ENCODE peak calls at places on chromosomes 12 and 14, in eight cellular contexts. F is tibial nerve; I is left ventricle myocardium inferior; W is CD8-positive, alpha-beta memory T cell; P is MM.1S; Y is PC-3; J is esophagus squamous epithelium; N is CD4-positive, alpha-beta memory T cell. M is an unnamed sample. For H3K4me1 and H3K9me3, the result is how much of the 10 kb centered on the place peaks cover.

GRCh38 chr12:3964404-3964803 is 91.2 kb upstream of the PARP11 start:
- DNase-seq in F (no peak), I (no peak), W (no peak), P (peak), Y (no peak), J (no peak), N (no peak), M (no peak)

GRCh38 chr14:102111101-102111500 is 24.3 kb upstream of the HSP90AA1 start:
- DNase-seq in F (no peak), I (no peak), W (no peak), P (no peak), Y (no peak), J (no peak), N (no peak), M (no peak)

GRCh38 chr12:27179399-27180214 is 64.5 kb upstream of the STK38L start:
- DNase-seq in F (no peak), I (no peak), W (no peak), P (peak), Y (peak), J (no peak), N (peak), M (peak)

GRCh38 chr12:105622220-105622619 is 291.7 kb downstream of the C12orf75 start:
- DNase-seq in F (no peak), I (no peak), W (no peak), P (no peak), Y (no peak), J (no peak), N (no peak), M (no peak)

GRCh38 chr14:55533960-55534359 is 46.0 kb upstream of the KTN1 start:
- DNase-seq in F (no peak), I (no peak), W (no peak), P (no peak), Y (no peak), J (no peak), N (no peak), M (no peak)

GRCh38 chr12:55725556-55725955 is 3.3 kb downstream of the CD63 start:
- DNase-seq in F (no peak), I (no peak), W (no peak), P (no peak), Y (no peak), J (no peak), N (no peak), M (no peak)

GRCh38 chr14:106294324-106294723 is 767.9 kb downstream of the TMEM121 start:
- DNase-seq in F (no peak), I (no peak), W (no peak), P (no peak), Y (no peak), J (no peak), N (no peak), M (no peak)

GRCh38 chr14:65281991-65282908 is 130.3 kb upstream of the FUT8 start:
- DNase-seq in F (no peak), I (no peak), W (peak), P (peak), Y (no peak), J (no peak), N (peak), M (no peak)

GRCh38 chr12:120866143-120866542 is 38.0 kb downstream of the SPPL3 start:
- DNase-seq in F (no peak), I (no peak), W (no peak), P (no peak), Y (no peak), J (no peak), N (no peak), M (no peak)

GRCh38 chr12:29762637-29763300 is 21.0 kb downstream of the TMTC1 start:
- DNase-seq in F (no peak), I (peak), W (no peak), P (no peak), Y (no peak), J (no peak), N (no peak), M (no peak)

GRCh38 chr12:57623385-57623784 is 9.6 kb downstream of the B4GALNT1 start:
- DNase-seq in F (no peak), I (no peak), W (no peak), P (no peak), Y (no peak), J (no peak), N (no peak), M (no peak)

GRCh38 chr12:56220611-56221232 is 1.0 kb downstream of the RNF41 start:
- DNase-seq in F (no peak), I (no peak), W (peak), P (peak), Y (peak), J (no peak), N (no peak), M (peak)

GRCh38 chr14:68568907-68569545 is 223.8 kb downstream of the ZFP36L1 start:
- DNase-seq in F (no peak), I (no peak), W (no peak), P (no peak), Y (no peak), J (no peak), N (no peak), M (no peak)

GRCh38 chr14:71029236-71029781 is 122.0 kb downstream of the PCNX1 start:
- DNase-seq in F (no peak), I (no peak), W (no peak), P (no peak), Y (no peak), J (no peak), N (no peak), M (no peak)

GRCh38 chr12:50745861-50746260 is 18.0 kb upstream of the ATF1 start:
- DNase-seq in F (no peak), I (no peak), W (no peak), P (no peak), Y (no peak), J (no peak), N (no peak), M (no peak)

GRCh38 chr12:81128930-81129554 is 51.2 kb downstream of the ACSS3 start:
- DNase-seq in F (no peak), I (no peak), W (no peak), P (peak), Y (peak), J (no peak), N (no peak), M (peak)

GRCh38 chr12:53676715-53677611 is 1.1 kb upstream of the ATP5MC2 start:
- DNase-seq in F (no peak), I (peak), W (peak), P (no peak), Y (no peak), J (no peak), N (no peak), M (peak)

GRCh38 chr12:51622564-51622963 is 31.5 kb downstream of the SCN8A start:
- DNase-seq in F (no peak), I (no peak), W (no peak), P (no peak), Y (peak), J (no peak), N (no peak), M (no peak)

GRCh38 chr12:54017027-54017788 is 8.4 kb downstream of the HOXC8 start:
- DNase-seq in F (no peak), I (no peak), W (no peak), P (no peak), Y (peak), J (no peak), N (no peak), M (no peak)

GRCh38 chr12:68919581-68920239 is 13.3 kb downstream of the CPM start:
- DNase-seq in F (no peak), I (no peak), W (no peak), P (no peak), Y (no peak), J (no peak), N (no peak), M (no peak)

GRCh38 chr14:64828096-64828495 is 51.6 kb downstream of the SPTB start:
- DNase-seq in F (no peak), I (no peak), W (no peak), P (no peak), Y (no peak), J (no peak), N (no peak), M (no peak)

GRCh38 chr14:30771595-30771994 is 102.8 kb upstream of the COCH start:
- DNase-seq in F (no peak), I (no peak), W (no peak), P (no peak), Y (no peak), J (no peak), N (no peak), M (no peak)

GRCh38 chr14:71675902-71676291 is 256.3 kb upstream of the RGS6 start:
- DNase-seq in F (no peak), I (no peak), W (no peak), P (no peak), Y (no peak), J (no peak), N (no peak), M (no peak)

GRCh38 chr12:52646613-52647012 is 5.4 kb downstream of the KRT2 start:
- DNase-seq in F (no peak), I (no peak), W (no peak), P (no peak), Y (no peak), J (no peak), N (no peak), M (no peak)

GRCh38 chr12:5556033-5556614 is 124.2 kb downstream of the NTF3 start:
- DNase-seq in F (no peak), I (no peak), W (no peak), P (no peak), Y (peak), J (no peak), N (no peak), M (no peak)

GRCh38 chr12:110600254-110600653 is 13.7 kb upstream of the TCTN1 start:
- DNase-seq in F (no peak), I (no peak), W (peak), P (peak), Y (peak), J (no peak), N (peak), M (no peak)

GRCh38 chr14:92988786-92989755 is 66.1 kb downstream of the CHGA start:
- DNase-seq in F (no peak), I (no peak), W (no peak), P (no peak), Y (no peak), J (no peak), N (no peak), M (no peak)

GRCh38 chr12:132218915-132219314 is 74.7 kb downstream of the NOC4L start:
- DNase-seq in F (no peak), I (no peak), W (peak), P (peak), Y (peak), J (no peak), N (peak), M (peak)

GRCh38 chr12:53067993-53068770 is 11.0 kb downstream of the SPRYD3 start:
- DNase-seq in F (no peak), I (no peak), W (no peak), P (no peak), Y (no peak), J (no peak), N (no peak), M (no peak)

GRCh38 chr14:94088516-94088915 is 7.4 kb downstream of the IFI27L1 start:
- DNase-seq in F (no peak), I (no peak), W (no peak), P (no peak), Y (peak), J (no peak), N (no peak), M (no peak)

GRCh38 chr12:12896261-12896660 is 4.9 kb downstream of the GPRC5A start:
- DNase-seq in F (no peak), I (no peak), W (no peak), P (no peak), Y (peak), J (no peak), N (no peak), M (no peak)

GRCh38 chr14:80336613-80337106 is 125.4 kb upstream of the DIO2 start:
- DNase-seq in F (no peak), I (no peak), W (no peak), P (no peak), Y (no peak), J (no peak), N (no peak), M (no peak)

DNA sequence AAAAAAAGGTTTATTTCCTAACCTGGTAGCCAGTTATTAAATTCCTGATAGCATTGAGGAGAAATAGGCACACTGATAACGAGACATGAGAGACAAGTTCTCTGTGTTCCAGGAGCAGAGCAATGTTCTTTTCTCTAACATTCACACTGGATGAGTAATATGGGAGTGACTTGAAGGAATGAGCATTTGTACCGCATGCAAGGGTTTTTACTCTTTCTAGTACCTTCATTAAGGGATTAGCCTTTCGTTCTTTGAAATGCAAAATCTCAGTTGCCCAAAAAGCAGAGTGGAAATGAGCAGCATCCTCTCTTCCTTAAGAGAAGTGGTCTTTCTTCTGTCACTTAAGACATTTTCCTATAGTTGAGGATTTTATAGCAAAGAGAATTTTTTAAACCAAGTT is 54.7 kb downstream of the FGD4 start:
- DNase-seq in F (no peak), I (no peak), W (no peak), P (no peak), Y (peak), J (no peak), N (no peak), M (no peak)
- H3K4me1 ChIP-seq in F (under half), I (half or more), W (under half), P (under half), Y (under half), J (under half), N (under half), M (under half)

DNA sequence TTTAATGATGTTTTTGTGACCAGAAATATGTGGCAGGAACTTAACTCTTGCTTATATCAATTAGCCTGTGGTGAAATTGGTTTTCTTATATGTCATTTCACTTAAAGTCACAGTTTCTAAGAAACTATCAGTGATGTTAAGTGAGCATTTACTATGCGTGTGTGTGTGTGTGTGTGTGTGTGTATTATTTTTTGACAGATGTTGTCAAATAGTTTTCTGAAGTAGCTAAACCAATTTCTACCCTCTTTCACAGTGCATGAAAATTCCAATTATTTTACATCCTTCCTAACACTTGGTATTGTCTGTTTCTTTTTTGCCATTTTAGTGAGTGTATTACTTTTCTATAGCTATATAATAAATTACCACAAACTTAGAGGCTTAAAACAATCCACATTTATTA is 122.1 kb upstream of the CAND1 start:
- DNase-seq in F (no peak), I (no peak), W (no peak), P (no peak), Y (no peak), J (no peak), N (no peak), M (no peak)
- H3K4me3 ChIP-seq in F (no peak), I (no peak), W (no peak), P (no peak), Y (no peak), J (no peak), N (no peak), M (no peak)

DNA sequence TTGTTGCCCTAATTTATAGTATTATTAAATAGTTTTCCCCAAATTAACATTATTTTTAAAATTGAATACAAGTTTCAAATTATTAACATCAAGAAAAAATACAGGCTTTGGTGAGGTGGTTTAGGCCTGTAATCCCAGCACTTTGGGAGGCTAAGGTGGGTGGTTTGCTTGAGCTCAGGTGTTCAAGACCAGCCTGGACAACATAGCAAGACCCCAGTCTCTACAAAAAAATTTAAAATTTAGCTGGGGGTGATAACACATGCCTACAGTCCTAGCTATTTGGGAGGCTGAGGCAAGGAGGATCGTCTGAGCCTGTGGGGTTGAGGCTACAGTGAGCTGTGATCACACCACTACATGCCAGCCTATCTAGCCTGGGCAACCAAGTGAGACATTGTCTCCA is 4.0 kb upstream of the DNAL1 start:
- DNase-seq in F (no peak), I (no peak), W (no peak), P (no peak), Y (no peak), J (no peak), N (no peak), M (no peak)
- H3K9me3 ChIP-seq in F (under half), I (under half), W (under half), P (under half), Y (under half), J (under half), N (under half), M (under half)

GRCh38 chr12:82665142-82665923 is 21.4 kb upstream of the TMTC2 start:
- DNase-seq in F (no peak), I (no peak), W (no peak), P (no peak), Y (no peak), J (no peak), N (no peak), M (no peak)

GRCh38 chr12:82663893-82664292 is 22.8 kb upstream of the TMTC2 start:
- DNase-seq in F (no peak), I (no peak), W (no peak), P (no peak), Y (no peak), J (no peak), N (no peak), M (no peak)

GRCh38 chr12:82671673-82672195 is 15.0 kb upstream of the TMTC2 start:
- DNase-seq in F (no peak), I (no peak), W (no peak), P (no peak), Y (peak), J (no peak), N (no peak), M (no peak)

GRCh38 chr12:82666830-82667229 is 19.9 kb upstream of the TMTC2 start:
- DNase-seq in F (no peak), I (no peak), W (no peak), P (no peak), Y (no peak), J (no peak), N (no peak), M (no peak)
- H3K4me1 ChIP-seq in F (under half), I (under half), W (under half), P (under half), Y (under half), J (under half), N (under half), M (under half)

GRCh38 chr12:14953752-14954151 is 7.6 kb downstream of the ARHGDIB start:
- DNase-seq in F (no peak), I (no peak), W (no peak), P (no peak), Y (no peak), J (no peak), N (no peak), M (no peak)
- H3K4me3 ChIP-seq in F (no peak), I (no peak), W (peak), P (peak), Y (no peak), J (no peak), N (peak), M (no peak)

DNA sequence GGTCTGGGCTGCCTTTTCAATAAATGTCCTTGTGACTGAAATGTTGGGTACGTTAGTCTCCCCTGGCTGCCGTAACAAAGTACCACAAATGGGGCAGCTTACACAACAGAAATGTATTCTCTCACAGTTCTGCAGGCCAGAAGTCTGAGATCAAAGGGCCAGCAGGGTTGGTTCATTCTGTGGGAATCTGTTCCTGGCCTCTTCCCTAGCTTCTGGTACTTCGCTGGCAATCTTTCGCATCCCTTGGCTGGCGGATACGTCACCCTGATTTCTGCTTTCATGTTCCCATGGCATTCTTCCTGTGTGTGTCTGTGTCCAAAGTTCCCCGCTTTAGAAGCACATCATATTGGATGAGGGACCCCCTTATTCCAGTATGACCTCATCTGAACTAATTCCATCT is 95.8 kb upstream of the NCOR2 start:
- DNase-seq in F (no peak), I (no peak), W (no peak), P (no peak), Y (no peak), J (no peak), N (no peak), M (no peak)
- H3K9me3 ChIP-seq in F (under half), I (under half), W (under half), P (under half), Y (under half), J (under half), N (under half), M (under half)

M was measured in body of pancreas.